ENCODE peak calls at places on chromosomes 3 and 15, in seven cellular contexts. V, Q, Z, D, A, U and E are unnamed samples.

GRCh38 chr3:194956697-194957396 is 271.2 kb downstream of the FAM43A start:
- DNase-seq in V (no peak), Q (no peak), Z (no peak), D (no peak), A (no peak), U (no peak), E (no peak)

GRCh38 chr3:146912233-146913015 is 307.3 kb upstream of the PLSCR5 start:
- DNase-seq in V (no peak), Q (no peak), Z (no peak), D (no peak), A (no peak), U (no peak), E (no peak)

GRCh38 chr15:58513681-58514336 is 82.0 kb downstream of the LIPC start:
- DNase-seq in V (no peak), Q (no peak), Z (no peak), D (no peak), A (no peak), U (no peak), E (no peak)

GRCh38 chr15:101351736-101352135 is 56.7 kb upstream of the SNRPA1 start:
- DNase-seq in V (no peak), Q (no peak), Z (no peak), D (no peak), A (no peak), U (no peak), E (no peak)

GRCh38 chr3:21506061-21506460 is 244.9 kb downstream of the ZNF385D start:
- DNase-seq in V (no peak), Q (peak), Z (no peak), D (no peak), A (no peak), U (no peak), E (no peak)

GRCh38 chr3:126245811-126246727 is 65.7 kb upstream of the ALDH1L1 start:
- DNase-seq in V (no peak), Q (peak), Z (peak), D (peak), A (no peak), U (peak), E (no peak)

GRCh38 chr3:129077222-129077621 is 16.6 kb downstream of the GP9 start:
- DNase-seq in V (no peak), Q (no peak), Z (no peak), D (no peak), A (no peak), U (no peak), E (no peak)

GRCh38 chr3:9036327-9037112 is 73.2 kb upstream of the RAD18 start:
- DNase-seq in V (no peak), Q (no peak), Z (no peak), D (no peak), A (no peak), U (no peak), E (no peak)

GRCh38 chr3:45950686-45951600 is 7.7 kb downstream of the CXCR6 start:
- DNase-seq in V (no peak), Q (no peak), Z (no peak), D (no peak), A (no peak), U (no peak), E (peak)

GRCh38 chr15:61393949-61394348 is 164.8 kb upstream of the RORA start:
- DNase-seq in V (no peak), Q (no peak), Z (no peak), D (no peak), A (no peak), U (no peak), E (no peak)

GRCh38 chr15:41493205-41493901 is at the start of gene ITPKA:
- DNase-seq in V (peak), Q (peak), Z (peak), D (peak), A (peak), U (peak), E (peak)